ENCODE peak calls at places on chromosomes 5 and 9, in seven cellular contexts. One of them, this sample, is unnamed.

GRCh38 chr9:21985964-21986667 is 8.1 kb downstream of the CDKN2A start:
- DNase-seq in keratinocyte: no peak
- DNase-seq in left ventricle myocardium inferior: no peak
- DNase-seq in fibroblast of mammary gland: no peak
- DNase-seq in spleen: no peak
- DNase-seq in GM12865: no peak
- DNase-seq in tibial artery: no peak
- DNase-seq in this sample: no peak

GRCh38 chr5:152094076-152094475 is 169.4 kb upstream of the GLRA1 start:
- DNase-seq in GM12865: no peak
- DNase-seq in tibial artery: no peak
- DNase-seq in keratinocyte: no peak
- DNase-seq in spleen: no peak
- DNase-seq in left ventricle myocardium inferior: no peak
- DNase-seq in fibroblast of mammary gland: no peak
- DNase-seq in this sample: no peak

GRCh38 chr9:91837982-91838731 is 111.9 kb downstream of the ROR2 start:
- DNase-seq in fibroblast of mammary gland: peak
- DNase-seq in tibial artery: peak
- DNase-seq in left ventricle myocardium inferior: peak
- DNase-seq in keratinocyte: peak
- DNase-seq in spleen: peak
- DNase-seq in GM12865: no peak
- DNase-seq in this sample: no peak

GRCh38 chr5:6632324-6632930 is 417 bp downstream of the NSUN2 start:
- DNase-seq in spleen: no peak
- DNase-seq in tibial artery: peak
- DNase-seq in keratinocyte: no peak
- DNase-seq in left ventricle myocardium inferior: no peak
- DNase-seq in fibroblast of mammary gland: no peak
- DNase-seq in GM12865: no peak
- DNase-seq in this sample: no peak

GRCh38 chr9:97501177-97501971 is at the start of gene TMOD1:
- DNase-seq in GM12865: peak
- DNase-seq in spleen: peak
- DNase-seq in fibroblast of mammary gland: no peak
- DNase-seq in keratinocyte: no peak
- DNase-seq in left ventricle myocardium inferior: peak
- DNase-seq in tibial artery: peak
- DNase-seq in this sample: no peak

GRCh38 chr9:93254806-93255519 is 71.0 kb downstream of the WNK2 start:
- DNase-seq in GM12865: no peak
- DNase-seq in spleen: peak
- DNase-seq in keratinocyte: no peak
- DNase-seq in tibial artery: no peak
- DNase-seq in fibroblast of mammary gland: no peak
- DNase-seq in left ventricle myocardium inferior: no peak
- DNase-seq in this sample: peak

GRCh38 chr9:116087246-116087645 is 66.3 kb upstream of the PAPPA start:
- DNase-seq in left ventricle myocardium inferior: peak
- DNase-seq in spleen: no peak
- DNase-seq in GM12865: no peak
- DNase-seq in tibial artery: peak
- DNase-seq in fibroblast of mammary gland: peak
- DNase-seq in keratinocyte: no peak
- DNase-seq in this sample: no peak

GRCh38 chr5:161544350-161544765 is 2.2 kb downstream of the GABRB2 start:
- DNase-seq in spleen: no peak
- DNase-seq in fibroblast of mammary gland: peak
- DNase-seq in left ventricle myocardium inferior: no peak
- DNase-seq in tibial artery: peak
- DNase-seq in GM12865: peak
- DNase-seq in keratinocyte: peak
- DNase-seq in this sample: no peak

GRCh38 chr9:85645909-85646627 is 95.7 kb downstream of the AGTPBP1 start:
- DNase-seq in fibroblast of mammary gland: no peak
- DNase-seq in tibial artery: no peak
- DNase-seq in spleen: no peak
- DNase-seq in keratinocyte: no peak
- DNase-seq in GM12865: no peak
- DNase-seq in left ventricle myocardium inferior: no peak
- DNase-seq in this sample: no peak

GRCh38 chr5:6745706-6746217 is 32.5 kb downstream of the TENT4A start:
- DNase-seq in spleen: peak
- DNase-seq in keratinocyte: no peak
- DNase-seq in tibial artery: no peak
- DNase-seq in fibroblast of mammary gland: peak
- DNase-seq in left ventricle myocardium inferior: no peak
- DNase-seq in GM12865: peak
- DNase-seq in this sample: no peak

GRCh38 chr5:68409259-68409658 is 193.7 kb downstream of the PIK3R1 start:
- DNase-seq in fibroblast of mammary gland: peak
- DNase-seq in spleen: no peak
- DNase-seq in GM12865: no peak
- DNase-seq in left ventricle myocardium inferior: no peak
- DNase-seq in keratinocyte: peak
- DNase-seq in tibial artery: no peak
- DNase-seq in this sample: no peak

GRCh38 chr9:138053996-138054752 is 176.6 kb downstream of the CACNA1B start:
- DNase-seq in keratinocyte: no peak
- DNase-seq in left ventricle myocardium inferior: no peak
- DNase-seq in tibial artery: no peak
- DNase-seq in GM12865: no peak
- DNase-seq in spleen: peak
- DNase-seq in fibroblast of mammary gland: no peak
- DNase-seq in this sample: peak

GRCh38 chr5:130237721-130238120 is 333.5 kb downstream of the CHSY3 start:
- DNase-seq in left ventricle myocardium inferior: no peak
- DNase-seq in tibial artery: no peak
- DNase-seq in fibroblast of mammary gland: no peak
- DNase-seq in keratinocyte: no peak
- DNase-seq in spleen: no peak
- DNase-seq in GM12865: no peak
- DNase-seq in this sample: no peak

GRCh38 chr9:134066923-134067851 is 639 bp downstream of the BRD3 start:
- DNase-seq in keratinocyte: no peak
- DNase-seq in GM12865: peak
- DNase-seq in fibroblast of mammary gland: peak
- DNase-seq in left ventricle myocardium inferior: no peak
- DNase-seq in spleen: peak
- DNase-seq in tibial artery: no peak
- DNase-seq in this sample: no peak

GRCh38 chr9:3992924-3993323 is 306.9 kb downstream of the GLIS3 start:
- DNase-seq in fibroblast of mammary gland: peak
- DNase-seq in left ventricle myocardium inferior: no peak
- DNase-seq in spleen: no peak
- DNase-seq in tibial artery: no peak
- DNase-seq in GM12865: peak
- DNase-seq in keratinocyte: no peak
- DNase-seq in this sample: no peak

GRCh38 chr5:105508519-105508918 is 1945.9 kb upstream of the NUDT12 start:
- DNase-seq in GM12865: no peak
- DNase-seq in left ventricle myocardium inferior: no peak
- DNase-seq in tibial artery: no peak
- DNase-seq in keratinocyte: no peak
- DNase-seq in fibroblast of mammary gland: no peak
- DNase-seq in spleen: no peak
- DNase-seq in this sample: no peak

GRCh38 chr9:99056876-99057664 is 47.8 kb upstream of the TGFBR1 start:
- DNase-seq in left ventricle myocardium inferior: no peak
- DNase-seq in tibial artery: no peak
- DNase-seq in GM12865: peak
- DNase-seq in keratinocyte: peak
- DNase-seq in spleen: no peak
- DNase-seq in fibroblast of mammary gland: peak
- DNase-seq in this sample: no peak

GRCh38 chr9:133116346-133117231 is 4.5 kb downstream of the RALGDS start:
- DNase-seq in GM12865: no peak
- DNase-seq in fibroblast of mammary gland: no peak
- DNase-seq in keratinocyte: no peak
- DNase-seq in left ventricle myocardium inferior: peak
- DNase-seq in tibial artery: no peak
- DNase-seq in spleen: peak
- DNase-seq in this sample: peak

GRCh38 chr5:122561209-122561608 is 213.7 kb upstream of the SNX2 start:
- DNase-seq in fibroblast of mammary gland: no peak
- DNase-seq in spleen: no peak
- DNase-seq in keratinocyte: no peak
- DNase-seq in tibial artery: no peak
- DNase-seq in GM12865: no peak
- DNase-seq in left ventricle myocardium inferior: no peak
- DNase-seq in this sample: no peak

GRCh38 chr5:126369995-126370731 is 53.0 kb upstream of the GRAMD2B start:
- DNase-seq in GM12865: no peak
- DNase-seq in tibial artery: no peak
- DNase-seq in keratinocyte: no peak
- DNase-seq in fibroblast of mammary gland: no peak
- DNase-seq in left ventricle myocardium inferior: no peak
- DNase-seq in spleen: no peak
- DNase-seq in this sample: no peak

GRCh38 chr9:130680836-130681768 is 12.5 kb upstream of the EXOSC2 start:
- DNase-seq in fibroblast of mammary gland: peak
- DNase-seq in GM12865: peak
- DNase-seq in left ventricle myocardium inferior: peak
- DNase-seq in spleen: peak
- DNase-seq in tibial artery: peak
- DNase-seq in keratinocyte: no peak
- DNase-seq in this sample: peak

GRCh38 chr5:96344678-96345612 is 88.1 kb downstream of the PCSK1 start:
- DNase-seq in fibroblast of mammary gland: peak
- DNase-seq in keratinocyte: no peak
- DNase-seq in spleen: no peak
- DNase-seq in left ventricle myocardium inferior: no peak
- DNase-seq in tibial artery: no peak
- DNase-seq in GM12865: peak
- DNase-seq in this sample: no peak

GRCh38 chr5:68730220-68731010 is 363.4 kb upstream of the SLC30A5 start:
- DNase-seq in keratinocyte: no peak
- DNase-seq in GM12865: no peak
- DNase-seq in spleen: no peak
- DNase-seq in tibial artery: peak
- DNase-seq in left ventricle myocardium inferior: peak
- DNase-seq in fibroblast of mammary gland: peak
- DNase-seq in this sample: no peak

GRCh38 chr9:113633782-113634596 is 170.5 kb downstream of the RGS3 start:
- DNase-seq in left ventricle myocardium inferior: no peak
- DNase-seq in tibial artery: peak
- DNase-seq in fibroblast of mammary gland: no peak
- DNase-seq in keratinocyte: no peak
- DNase-seq in GM12865: no peak
- DNase-seq in spleen: peak
- DNase-seq in this sample: peak

GRCh38 chr9:113635586-113635985 is 172.1 kb downstream of the RGS3 start:
- DNase-seq in GM12865: no peak
- DNase-seq in left ventricle myocardium inferior: no peak
- DNase-seq in keratinocyte: no peak
- DNase-seq in tibial artery: peak
- DNase-seq in fibroblast of mammary gland: no peak
- DNase-seq in spleen: peak
- DNase-seq in this sample: peak

GRCh38 chr9:113634597-113635515 is 171.3 kb downstream of the RGS3 start:
- DNase-seq in tibial artery: peak
- DNase-seq in GM12865: no peak
- DNase-seq in left ventricle myocardium inferior: no peak
- DNase-seq in fibroblast of mammary gland: no peak
- DNase-seq in spleen: peak
- DNase-seq in keratinocyte: no peak
- DNase-seq in this sample: peak

GRCh38 chr9:113636693-113637092 is 173.2 kb downstream of the RGS3 start:
- DNase-seq in GM12865: no peak
- DNase-seq in tibial artery: peak
- DNase-seq in spleen: peak
- DNase-seq in left ventricle myocardium inferior: no peak
- DNase-seq in fibroblast of mammary gland: no peak
- DNase-seq in keratinocyte: no peak
- DNase-seq in this sample: no peak

GRCh38 chr9:113636165-113636564 is 172.6 kb downstream of the RGS3 start:
- DNase-seq in spleen: peak
- DNase-seq in fibroblast of mammary gland: no peak
- DNase-seq in tibial artery: peak
- DNase-seq in GM12865: no peak
- DNase-seq in keratinocyte: no peak
- DNase-seq in left ventricle myocardium inferior: no peak
- DNase-seq in this sample: peak
- TF ChIP-seq CTCF in spleen: no peak
- TF ChIP-seq CTCF in fibroblast of mammary gland: no peak
- TF ChIP-seq CTCF in tibial artery: no peak
- TF ChIP-seq CTCF in GM12865: no peak
- TF ChIP-seq CTCF in keratinocyte: no peak
- TF ChIP-seq CTCF in left ventricle myocardium inferior: no peak
- TF ChIP-seq CTCF in this sample: no peak

DNA sequence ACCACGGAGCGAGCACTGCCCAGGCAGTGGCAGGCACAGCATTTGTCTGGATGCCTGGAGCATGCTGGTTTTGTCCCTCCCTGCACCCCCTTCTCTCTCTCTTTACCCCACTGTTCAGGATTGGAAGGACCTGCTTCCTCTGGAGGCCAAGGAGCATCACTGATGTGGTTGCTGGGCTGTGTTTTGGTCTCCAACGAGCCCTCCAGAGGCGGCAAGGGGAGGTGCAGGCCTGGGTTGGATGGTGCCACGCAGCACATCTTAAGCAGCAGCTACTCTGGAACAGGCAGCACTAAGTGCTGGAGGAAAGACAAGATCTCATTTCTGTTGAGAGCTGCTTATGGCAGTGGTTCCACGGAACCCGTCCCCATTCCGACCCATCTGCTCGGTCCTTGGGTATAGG is 139.6 kb downstream of the CMYA5 start:
- DNase-seq in fibroblast of mammary gland: no peak
- DNase-seq in keratinocyte: no peak
- DNase-seq in left ventricle myocardium inferior: no peak
- DNase-seq in spleen: no peak
- DNase-seq in GM12865: peak
- DNase-seq in tibial artery: no peak
- DNase-seq in this sample: no peak
- TF ChIP-seq CTCF in fibroblast of mammary gland: peak
- TF ChIP-seq CTCF in keratinocyte: peak
- TF ChIP-seq CTCF in left ventricle myocardium inferior: peak
- TF ChIP-seq CTCF in spleen: no peak
- TF ChIP-seq CTCF in GM12865: peak
- TF ChIP-seq CTCF in tibial artery: no peak
- TF ChIP-seq CTCF in this sample: peak

DNA sequence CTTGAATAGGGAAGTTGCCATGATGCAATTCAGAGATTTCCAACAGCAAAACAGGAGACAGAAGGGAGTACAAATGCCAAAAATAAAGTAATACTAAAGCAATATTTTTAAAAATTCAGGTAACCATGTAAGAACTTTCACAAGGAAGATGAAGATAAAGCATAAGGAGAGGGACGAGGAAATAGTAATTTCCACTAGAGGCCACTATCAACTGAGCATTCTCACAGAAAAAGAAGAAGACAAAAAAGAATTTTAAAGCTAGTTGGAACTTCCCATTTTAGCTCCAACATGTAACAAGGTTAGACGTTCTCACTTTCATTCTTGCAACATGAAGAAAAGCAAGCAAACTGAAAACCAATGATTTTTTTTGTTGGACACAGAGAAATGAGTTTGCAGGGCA is 779.9 kb upstream of the CDH6 start:
- DNase-seq in GM12865: no peak
- DNase-seq in keratinocyte: no peak
- DNase-seq in spleen: no peak
- DNase-seq in left ventricle myocardium inferior: no peak
- DNase-seq in fibroblast of mammary gland: no peak
- DNase-seq in tibial artery: no peak
- DNase-seq in this sample: no peak
- TF ChIP-seq CTCF in GM12865: no peak
- TF ChIP-seq CTCF in keratinocyte: no peak
- TF ChIP-seq CTCF in spleen: no peak
- TF ChIP-seq CTCF in left ventricle myocardium inferior: no peak
- TF ChIP-seq CTCF in fibroblast of mammary gland: no peak
- TF ChIP-seq CTCF in tibial artery: no peak
- TF ChIP-seq CTCF in this sample: peak

GRCh38 chr5:4901890-4902289 is 238.2 kb upstream of the ADAMTS16 start:
- DNase-seq in keratinocyte: no peak
- DNase-seq in fibroblast of mammary gland: no peak
- DNase-seq in GM12865: no peak
- DNase-seq in left ventricle myocardium inferior: no peak
- DNase-seq in tibial artery: no peak
- DNase-seq in spleen: no peak
- DNase-seq in this sample: no peak
- TF ChIP-seq CTCF in keratinocyte: no peak
- TF ChIP-seq CTCF in fibroblast of mammary gland: no peak
- TF ChIP-seq CTCF in GM12865: no peak
- TF ChIP-seq CTCF in left ventricle myocardium inferior: no peak
- TF ChIP-seq CTCF in tibial artery: no peak
- TF ChIP-seq CTCF in spleen: no peak
- TF ChIP-seq CTCF in this sample: no peak

This sample was measured in chondrocyte.